ENCODE peak calls at places on chromosomes 16 and 17, in six cellular contexts. One of them, this sample, is unnamed.

GRCh38 chr16:2035431-2036199 is 8.9 kb downstream of the NHERF2 start:
- DNase-seq in endodermal cell: peak; percentile 65
- DNase-seq in GM23248: peak; percentile 88
- DNase-seq in Caco-2: peak; percentile 69
- DNase-seq in uterus: no peak
- DNase-seq in Panc1: no peak
- DNase-seq in this sample: peak; percentile 80

GRCh38 chr17:21272881-21273839 is 11.4 kb upstream of the MAP2K3 start:
- DNase-seq in uterus: no peak
- DNase-seq in Caco-2: no peak
- DNase-seq in endodermal cell: no peak
- DNase-seq in GM23248: no peak
- DNase-seq in Panc1: no peak
- DNase-seq in this sample: no peak

GRCh38 chr17:28906276-28907051 is 3.6 kb upstream of the DHRS13 start:
- DNase-seq in uterus: no peak
- DNase-seq in Panc1: no peak
- DNase-seq in endodermal cell: no peak
- DNase-seq in Caco-2: no peak
- DNase-seq in GM23248: no peak
- DNase-seq in this sample: no peak

GRCh38 chr16:85755929-85756768 is 5.3 kb upstream of the C16orf74 start:
- DNase-seq in Panc1: no peak
- DNase-seq in GM23248: peak; percentile 17
- DNase-seq in uterus: no peak
- DNase-seq in endodermal cell: peak; percentile 55
- DNase-seq in Caco-2: no peak
- DNase-seq in this sample: no peak

GRCh38 chr17:36511216-36511615 is 23.5 kb downstream of the MYO19 start:
- DNase-seq in GM23248: no peak
- DNase-seq in Caco-2: no peak
- DNase-seq in endodermal cell: peak; percentile 26
- DNase-seq in uterus: no peak
- DNase-seq in Panc1: no peak
- DNase-seq in this sample: no peak

GRCh38 chr16:84499638-84500037 is 4.8 kb downstream of the MEAK7 start:
- DNase-seq in Panc1: no peak
- DNase-seq in GM23248: no peak
- DNase-seq in uterus: no peak
- DNase-seq in endodermal cell: no peak
- DNase-seq in Caco-2: peak; percentile 11
- DNase-seq in this sample: no peak

GRCh38 chr17:57890857-57891232 is 41.0 kb upstream of the MRPS23 start:
- DNase-seq in GM23248: no peak
- DNase-seq in endodermal cell: no peak
- DNase-seq in Panc1: no peak
- DNase-seq in Caco-2: no peak
- DNase-seq in uterus: no peak
- DNase-seq in this sample: no peak

GRCh38 chr16:3609895-3610697 is 1.3 kb downstream of the SLX4 start:
- DNase-seq in GM23248: peak; percentile 15
- DNase-seq in Panc1: no peak
- DNase-seq in Caco-2: no peak
- DNase-seq in endodermal cell: no peak
- DNase-seq in uterus: no peak
- DNase-seq in this sample: no peak

GRCh38 chr17:2008332-2009126 is 16.6 kb downstream of the RTN4RL1 start:
- DNase-seq in Caco-2: peak; percentile 60
- DNase-seq in endodermal cell: peak; percentile 53
- DNase-seq in uterus: no peak
- DNase-seq in Panc1: no peak
- DNase-seq in GM23248: no peak
- DNase-seq in this sample: no peak

GRCh38 chr16:12187939-12188673 is 211.6 kb downstream of the SNX29 start:
- DNase-seq in Caco-2: no peak
- DNase-seq in Panc1: no peak
- DNase-seq in endodermal cell: no peak
- DNase-seq in GM23248: peak; percentile 72
- DNase-seq in uterus: no peak
- DNase-seq in this sample: no peak

GRCh38 chr17:78266231-78266631 is 34.8 kb downstream of the TMEM235 start:
- DNase-seq in GM23248: no peak
- DNase-seq in Caco-2: no peak
- DNase-seq in endodermal cell: no peak
- DNase-seq in Panc1: no peak
- DNase-seq in uterus: no peak
- DNase-seq in this sample: no peak

DNA sequence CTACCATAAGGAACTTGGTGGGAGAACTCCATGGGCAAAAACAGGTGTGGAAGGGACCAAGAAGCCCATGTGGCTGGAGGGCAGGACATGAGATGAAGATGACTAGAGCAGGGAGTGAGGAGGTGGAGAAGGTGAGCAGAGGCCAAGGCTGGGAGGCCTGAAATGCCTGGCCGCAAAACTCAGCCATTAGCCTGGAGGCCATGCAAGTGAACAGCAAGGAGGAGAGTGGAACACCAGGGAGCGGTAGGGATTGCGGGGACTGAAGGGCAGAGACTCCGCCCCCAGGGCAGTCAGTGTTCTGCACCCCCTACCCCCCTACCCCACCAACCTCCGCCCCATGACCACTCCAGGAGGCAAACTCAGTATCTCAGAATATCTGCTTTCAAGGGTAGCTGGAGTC is 17.0 kb downstream of the BCL7C start:
- DNase-seq in GM23248: peak; percentile 21
- DNase-seq in Panc1: no peak
- DNase-seq in uterus: no peak
- DNase-seq in endodermal cell: peak; percentile 70
- DNase-seq in Caco-2: no peak
- DNase-seq in this sample: no peak
- H3K4me3 ChIP-seq in GM23248: peak overlapping the region; percentile 100
- H3K4me3 ChIP-seq in Panc1: peak overlapping the region; percentile 87
- H3K4me3 ChIP-seq in uterus: no peak overlapping the region
- H3K4me3 ChIP-seq in endodermal cell: peak overlapping the region; percentile 86
- H3K4me3 ChIP-seq in Caco-2: no peak overlapping the region
- H3K4me3 ChIP-seq in this sample: no peak overlapping the region

DNA sequence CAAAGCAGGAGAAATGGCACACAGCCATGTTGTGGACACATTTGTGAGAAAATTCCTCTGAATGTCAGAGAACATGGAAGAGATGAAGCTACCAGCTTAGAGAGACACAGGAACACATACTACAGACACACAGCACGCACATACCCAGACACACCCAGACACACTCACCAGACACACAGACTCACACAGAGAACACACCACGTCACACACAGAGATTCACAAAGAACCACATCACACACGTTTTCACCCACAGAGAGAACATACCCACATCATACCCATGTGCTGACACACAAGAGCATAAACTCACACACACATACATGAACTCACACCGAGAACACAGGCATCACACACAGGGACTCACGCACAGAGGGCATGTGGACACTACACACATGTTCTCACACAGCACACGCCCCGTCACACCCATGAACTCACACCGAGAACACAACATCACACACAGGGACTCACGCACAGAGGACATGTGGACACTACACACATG is 124.9 kb downstream of the METRNL start:
- DNase-seq in Panc1: no peak
- DNase-seq in uterus: no peak
- DNase-seq in GM23248: peak; percentile 22
- DNase-seq in Caco-2: no peak
- DNase-seq in endodermal cell: no peak
- DNase-seq in this sample: no peak
- H3K4me1 ChIP-seq in Panc1: no peaks in the 10 kb centered on the region
- H3K4me1 ChIP-seq in uterus: peaks cover 11% of the 10 kb centered on the region
- H3K4me1 ChIP-seq in GM23248: peaks cover 42% of the 10 kb centered on the region
- H3K4me1 ChIP-seq in Caco-2: no peaks in the 10 kb centered on the region
- H3K4me1 ChIP-seq in endodermal cell: no peaks in the 10 kb centered on the region
- H3K4me1 ChIP-seq in this sample: peaks cover 5% of the 10 kb centered on the region

DNA sequence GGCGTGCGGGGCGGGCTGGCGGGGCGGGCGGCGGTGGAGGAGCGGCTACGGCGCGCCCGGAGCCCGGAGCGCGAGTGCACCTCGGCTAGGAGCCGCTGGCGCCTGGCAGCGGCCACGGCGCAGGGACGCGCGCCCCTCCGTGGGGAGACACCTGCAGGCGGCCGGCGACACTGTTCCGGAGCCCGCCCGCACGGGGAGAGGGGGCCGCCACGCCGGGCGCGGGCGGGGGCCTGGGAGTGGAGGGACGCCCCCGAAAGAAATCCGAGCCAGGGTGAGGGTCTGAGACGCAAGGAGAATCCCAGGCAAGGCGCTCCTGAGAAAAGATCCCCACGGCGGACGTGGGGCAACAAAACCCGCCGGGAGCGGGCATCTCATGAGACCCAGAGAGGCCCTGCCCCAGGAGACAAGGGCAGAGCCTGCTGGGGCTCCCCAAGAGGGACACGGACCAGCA is at the start of gene GSG1L:
- DNase-seq in Caco-2: no peak
- DNase-seq in GM23248: peak; percentile 12
- DNase-seq in uterus: no peak
- DNase-seq in endodermal cell: no peak
- DNase-seq in Panc1: no peak
- DNase-seq in this sample: no peak
- H3K4me3 ChIP-seq in Caco-2: no peak within 1 kb of the TSS
- H3K4me3 ChIP-seq in GM23248: no peak within 1 kb of the TSS
- H3K4me3 ChIP-seq in uterus: no peak within 1 kb of the TSS
- H3K4me3 ChIP-seq in endodermal cell: no peak within 1 kb of the TSS
- H3K4me3 ChIP-seq in Panc1: peak within 1 kb of the TSS; percentile 14
- H3K4me3 ChIP-seq in this sample: no peak within 1 kb of the TSS

DNA sequence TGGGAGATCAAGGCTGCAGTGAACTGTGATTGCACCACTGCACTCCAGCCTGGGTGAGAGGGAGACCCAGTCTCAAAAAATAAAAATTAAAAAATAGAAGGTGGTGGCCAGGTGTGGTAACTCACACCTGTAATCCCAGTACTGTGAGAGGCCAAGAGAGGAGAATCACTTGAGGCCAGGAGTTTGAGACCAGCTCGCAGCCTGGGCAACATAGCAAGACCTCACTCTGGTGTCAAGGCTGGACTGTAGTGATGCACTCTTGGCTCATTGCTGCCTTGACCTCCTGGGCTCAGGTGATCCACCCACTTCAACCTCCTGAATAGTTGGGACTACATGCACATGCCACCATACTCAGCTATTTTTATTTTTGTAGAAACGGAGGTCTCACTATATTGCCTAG is 13.3 kb downstream of the RFFL start:
- DNase-seq in endodermal cell: no peak
- DNase-seq in GM23248: no peak
- DNase-seq in Caco-2: no peak
- DNase-seq in Panc1: no peak
- DNase-seq in uterus: no peak
- DNase-seq in this sample: no peak
- H3K4me1 ChIP-seq in endodermal cell: peaks cover 6% of the 10 kb centered on the region
- H3K4me1 ChIP-seq in GM23248: peaks cover 31% of the 10 kb centered on the region
- H3K4me1 ChIP-seq in Caco-2: peaks cover 33% of the 10 kb centered on the region
- H3K4me1 ChIP-seq in Panc1: peaks cover 12% of the 10 kb centered on the region
- H3K4me1 ChIP-seq in uterus: no peaks in the 10 kb centered on the region
- H3K4me1 ChIP-seq in this sample: peaks cover 10% of the 10 kb centered on the region

DNA sequence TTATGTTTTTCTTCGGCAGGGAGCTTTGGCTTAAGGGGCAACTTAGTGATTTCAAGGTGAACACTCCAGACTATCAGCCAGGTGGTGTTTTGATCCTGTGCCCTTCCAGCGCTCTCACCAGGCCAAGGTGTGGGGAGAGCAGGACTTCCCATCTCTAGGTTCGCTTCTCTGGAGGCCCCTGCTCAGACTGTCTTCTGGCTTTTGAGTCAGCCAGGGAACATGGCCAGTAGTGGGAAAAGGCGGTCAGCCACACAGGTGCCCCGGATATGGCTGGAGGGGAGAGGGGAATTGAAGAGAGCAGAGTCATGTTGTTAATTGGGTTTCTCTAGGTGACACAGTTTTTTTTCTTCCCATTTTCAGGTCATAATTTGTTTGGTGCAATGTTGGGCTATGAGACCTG is 1.5 kb downstream of the MINK1 start:
- DNase-seq in Panc1: no peak
- DNase-seq in GM23248: no peak
- DNase-seq in endodermal cell: no peak
- DNase-seq in uterus: no peak
- DNase-seq in Caco-2: no peak
- DNase-seq in this sample: no peak
- H3K4me3 ChIP-seq in Panc1: peak overlapping the region; percentile 73
- H3K4me3 ChIP-seq in GM23248: peak overlapping the region; percentile 78
- H3K4me3 ChIP-seq in endodermal cell: peak overlapping the region; percentile 91
- H3K4me3 ChIP-seq in uterus: no peak overlapping the region
- H3K4me3 ChIP-seq in Caco-2: peak overlapping the region; percentile 78
- H3K4me3 ChIP-seq in this sample: no peak overlapping the region

GRCh38 chr17:68382582-68383085 is 74.7 kb downstream of the WIPI1 start:
- DNase-seq in uterus: no peak
- DNase-seq in endodermal cell: peak; percentile 33
- DNase-seq in Panc1: no peak
- DNase-seq in GM23248: peak; percentile 21
- DNase-seq in Caco-2: no peak
- DNase-seq in this sample: no peak
- H3K4me1 ChIP-seq in uterus: peaks cover 12% of the 10 kb centered on the region
- H3K4me1 ChIP-seq in endodermal cell: no peaks in the 10 kb centered on the region
- H3K4me1 ChIP-seq in Panc1: no peaks in the 10 kb centered on the region
- H3K4me1 ChIP-seq in GM23248: peaks cover 59% of the 10 kb centered on the region
- H3K4me1 ChIP-seq in Caco-2: peaks cover 34% of the 10 kb centered on the region
- H3K4me1 ChIP-seq in this sample: peaks cover 9% of the 10 kb centered on the region

DNA sequence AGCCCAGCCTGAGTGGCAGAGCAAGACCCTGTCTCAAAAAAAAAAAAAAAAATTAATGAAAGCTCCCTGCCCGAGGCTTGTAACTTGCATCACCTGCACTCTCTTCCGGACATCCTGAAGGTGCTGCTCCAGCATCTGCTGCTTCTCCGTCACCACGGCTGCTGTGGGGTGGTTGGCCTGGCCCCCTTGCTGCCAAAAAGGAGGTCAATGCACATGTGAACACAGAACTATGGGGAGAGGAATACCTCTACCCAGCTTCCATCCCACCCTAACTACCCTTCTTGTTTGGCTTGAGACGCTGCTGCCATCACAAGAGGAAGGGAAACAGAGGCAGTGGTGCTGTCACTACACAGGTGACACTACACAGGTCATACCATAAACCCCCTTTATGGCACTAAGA is 49.0 kb downstream of the STAT3 start:
- DNase-seq in Caco-2: no peak
- DNase-seq in uterus: no peak
- DNase-seq in Panc1: no peak
- DNase-seq in GM23248: no peak
- DNase-seq in endodermal cell: no peak
- DNase-seq in this sample: no peak
- H3K4me3 ChIP-seq in Caco-2: no peak overlapping the region
- H3K4me3 ChIP-seq in uterus: no peak overlapping the region
- H3K4me3 ChIP-seq in Panc1: no peak overlapping the region
- H3K4me3 ChIP-seq in GM23248: no peak overlapping the region
- H3K4me3 ChIP-seq in endodermal cell: no peak overlapping the region
- H3K4me3 ChIP-seq in this sample: no peak overlapping the region

DNA sequence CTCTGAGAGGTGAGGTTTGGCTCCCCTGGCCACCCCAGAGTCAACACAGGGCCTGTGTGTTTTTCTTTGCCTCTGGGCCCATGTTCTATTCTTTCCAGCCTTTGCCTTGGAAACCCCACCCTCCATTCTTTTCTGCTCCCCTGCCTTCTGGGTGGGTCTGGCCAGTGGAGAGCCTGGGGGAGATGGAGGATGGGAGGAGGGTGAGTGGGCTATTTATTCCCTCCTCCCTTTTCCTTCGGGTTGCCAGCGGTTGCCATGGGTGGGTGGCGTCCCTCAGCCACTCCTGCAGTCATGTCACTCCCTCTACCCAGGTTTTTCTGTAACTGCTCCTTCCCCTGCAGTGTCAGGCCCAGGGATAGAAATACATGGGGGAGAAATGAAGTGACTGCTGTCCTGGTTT is 15.5 kb downstream of the CMIP start:
- DNase-seq in Caco-2: no peak
- DNase-seq in Panc1: no peak
- DNase-seq in GM23248: no peak
- DNase-seq in endodermal cell: no peak
- DNase-seq in uterus: no peak
- DNase-seq in this sample: no peak
- H3K4me1 ChIP-seq in Caco-2: peaks cover 15% of the 10 kb centered on the region
- H3K4me1 ChIP-seq in Panc1: peaks cover 16% of the 10 kb centered on the region
- H3K4me1 ChIP-seq in GM23248: peaks cover 11% of the 10 kb centered on the region
- H3K4me1 ChIP-seq in endodermal cell: no peaks in the 10 kb centered on the region
- H3K4me1 ChIP-seq in uterus: peaks cover 7% of the 10 kb centered on the region
- H3K4me1 ChIP-seq in this sample: no peaks in the 10 kb centered on the region